ENCODE peak calls at places on chromosomes 2 and 18, in five cellular contexts. H is WERI-Rb-1; D is kidney tubule cell; R is activated T-cell treated with anti-CD3 and anti-CD28 coated beads, Interleukin-2, amount 50 U/mL, for 72 hours; S is Caki2. J is an unnamed sample.

GRCh38 chr2:119591523-119591922 is 47.3 kb downstream of the CFAP221 start:
- DNase-seq in R (no peak), S (no peak), D (no peak), H (no peak), J (no peak)

GRCh38 chr18:74473976-74474375 is 16.9 kb upstream of the DIPK1C start:
- DNase-seq in D (no peak), R (no peak), H (no peak), S (no peak), J (no peak)

GRCh38 chr18:13620206-13620672 is 106.1 kb downstream of the FAM210A start:
- DNase-seq in R (no peak), H (no peak), D (no peak), S (no peak), J (no peak)

GRCh38 chr18:69358197-69358895 is 42.3 kb upstream of the DOK6 start:
- DNase-seq in D (no peak), S (no peak), H (no peak), R (no peak), J (no peak)

GRCh38 chr2:36523153-36523552 is 74.8 kb downstream of the FEZ2 start:
- DNase-seq in D (no peak), S (no peak), R (no peak), H (no peak), J (no peak)

GRCh38 chr18:57208056-57208455 is 61.2 kb downstream of the BOD1L2 start:
- DNase-seq in R (no peak), D (peak; percentile 43), H (no peak), S (no peak), J (no peak)

GRCh38 chr18:3448845-3449701 is 899 bp upstream of the TGIF1 start:
- DNase-seq in H (no peak), R (peak; percentile 89), S (no peak), D (peak; percentile 93), J (no peak)

GRCh38 chr2:54149623-54150501 is 34.4 kb downstream of the ACYP2 start:
- DNase-seq in H (no peak), D (no peak), R (no peak), S (no peak), J (no peak)

GRCh38 chr18:69109686-69110085 is 291.0 kb upstream of the DOK6 start:
- DNase-seq in R (no peak), D (no peak), S (no peak), H (no peak), J (no peak)

GRCh38 chr2:152557273-152557879 is 159.9 kb downstream of the PRPF40A start:
- DNase-seq in S (no peak), R (no peak), D (no peak), H (no peak), J (no peak)

GRCh38 chr18:26415041-26415440 is 133.3 kb downstream of the KCTD1 start:
- DNase-seq in H (no peak), S (no peak), R (no peak), D (no peak), J (no peak)

GRCh38 chr18:36284671-36285295 is 12.7 kb upstream of the FHOD3 start:
- DNase-seq in H (peak; percentile 39), R (peak; percentile 31), S (peak; percentile 30), D (peak; percentile 71), J (peak; percentile 1)

GRCh38 chr2:169221745-169222369 is 140.5 kb downstream of the LRP2 start:
- DNase-seq in H (no peak), S (peak; percentile 9), R (no peak), D (peak; percentile 36), J (no peak)

GRCh38 chr2:178477443-178478099 is 829 bp downstream of the FKBP7 start:
- DNase-seq in D (no peak), S (no peak), R (no peak), H (no peak), J (no peak)

GRCh38 chr2:133525751-133526467 is 42.4 kb downstream of the NCKAP5 start:
- DNase-seq in H (peak; percentile 11), D (no peak), R (no peak), S (no peak), J (no peak)

GRCh38 chr2:240344904-240345303 is 90.6 kb upstream of the GPC1 start:
- DNase-seq in D (no peak), R (no peak), H (no peak), S (no peak), J (no peak)

GRCh38 chr18:48825101-48825745 is 125.5 kb downstream of the SMAD7 start:
- DNase-seq in H (peak; percentile 4), R (no peak), S (no peak), D (no peak), J (no peak)

GRCh38 chr2:36456227-36456788 is 100.7 kb downstream of the CRIM1 start:
- DNase-seq in D (no peak), S (no peak), R (no peak), H (no peak), J (no peak)

GRCh38 chr18:48488388-48488850 is 50.4 kb upstream of the CTIF start:
- DNase-seq in H (no peak), S (peak; percentile 69), R (no peak), D (peak; percentile 93), J (no peak)

GRCh38 chr18:68861365-68861764 is 63.5 kb downstream of the CCDC102B start:
- DNase-seq in R (no peak), H (no peak), D (no peak), S (no peak), J (no peak)

GRCh38 chr2:14826518-14826917 is 194.0 kb downstream of the LRATD1 start:
- DNase-seq in S (no peak), D (peak; percentile 57), H (no peak), R (no peak), J (no peak)

GRCh38 chr2:71250945-71251344 is 24.0 kb upstream of the PAIP2B start:
- DNase-seq in R (no peak), D (no peak), H (no peak), S (no peak), J (no peak)

GRCh38 chr2:73203055-73203681 is 794 bp downstream of the NOTO start:
- DNase-seq in S (no peak), H (no peak), D (no peak), R (no peak), J (no peak)

GRCh38 chr2:212713681-212714080 is 175.1 kb upstream of the ERBB4 start:
- DNase-seq in S (no peak), D (no peak), R (no peak), H (no peak), J (no peak)

GRCh38 chr2:222912117-222912516 is 51.3 kb downstream of the ACSL3 start:
- DNase-seq in S (no peak), D (no peak), H (no peak), R (peak; percentile 22), J (no peak)

GRCh38 chr18:46402945-46403344 is 254.1 kb downstream of the LOXHD1 start:
- DNase-seq in H (no peak), R (no peak), D (no peak), S (no peak), J (no peak)

GRCh38 chr18:77102246-77103040 is 30.1 kb downstream of the MBP start:
- DNase-seq in D (peak; percentile 72), H (no peak), R (no peak), S (no peak), J (no peak)

GRCh38 chr2:166230024-166230723 is 102.4 kb upstream of the SCN1A start:
- DNase-seq in S (peak; percentile 48), H (no peak), R (no peak), D (peak; percentile 65), J (no peak)

GRCh38 chr2:157150747-157151146 is 106.8 kb upstream of the GALNT5 start:
- DNase-seq in H (no peak), D (peak; percentile 76), R (no peak), S (peak; percentile 33), J (no peak)

GRCh38 chr18:40485318-40485717 is 1469.7 kb upstream of the PIK3C3 start:
- DNase-seq in S (no peak), R (no peak), H (no peak), D (peak; percentile 71), J (no peak)

GRCh38 chr2:52311862-52312261 is 1279.9 kb upstream of the NRXN1 start:
- DNase-seq in D (no peak), H (no peak), S (no peak), R (no peak), J (no peak)

GRCh38 chr2:170024721-170025120 is 153.2 kb upstream of the MYO3B start:
- DNase-seq in H (no peak), D (no peak), R (no peak), S (no peak), J (no peak)

GRCh38 chr2:152504618-152505017 is 169.6 kb downstream of the FMNL2 start:
- DNase-seq in R (no peak), S (peak; percentile 54), D (peak; percentile 67), H (no peak), J (no peak)

GRCh38 chr18:78828131-78828530 is 151.5 kb upstream of the SALL3 start:
- DNase-seq in H (no peak), S (no peak), R (no peak), D (no peak), J (no peak)